ENCODE peak calls at places on chromosome 9, in eight cellular contexts. O is tibial nerve; F is AG04450; E is CD8-positive, alpha-beta T cell; S is A549; P is SJSA1; L is adipocyte; G is ovary. Z is an unnamed sample.

GRCh38 chr9:125963932-125964331 is 216.8 kb downstream of the PBX3 start:
- DNase-seq in F (no peak), P (no peak), E (no peak), G (no peak), S (no peak), O (no peak), L (no peak), Z (no peak)

GRCh38 chr9:70257991-70258691 is 637 bp upstream of the SMC5 start:
- DNase-seq in P (no peak), G (peak; percentile 51), L (peak; percentile 58), E (peak; percentile 11), F (peak; percentile 18), S (no peak), O (peak; percentile 22), Z (no peak)

GRCh38 chr9:69120380-69121154 is 53.5 kb upstream of the TJP2 start:
- DNase-seq in P (no peak), O (no peak), G (peak; percentile 39), F (no peak), L (no peak), S (peak; percentile 33), E (no peak), Z (no peak)

GRCh38 chr9:4590430-4591122 is 71.5 kb upstream of the PLPP6 start:
- DNase-seq in F (peak; percentile 13), E (no peak), G (no peak), P (peak; percentile 62), L (peak; percentile 26), S (no peak), O (no peak), Z (no peak)

GRCh38 chr9:91813261-91813795 is 136.7 kb downstream of the ROR2 start:
- DNase-seq in L (no peak), O (no peak), E (no peak), G (no peak), S (no peak), F (no peak), P (no peak), Z (no peak)

GRCh38 chr9:89468271-89468960 is 29.5 kb downstream of the SEMA4D start:
- DNase-seq in L (no peak), P (no peak), F (no peak), S (no peak), E (no peak), O (no peak), G (no peak), Z (no peak)

GRCh38 chr9:113153599-113153998 is 2.8 kb downstream of the SLC31A2 start:
- DNase-seq in F (no peak), G (no peak), S (no peak), L (no peak), O (no peak), E (no peak), P (no peak), Z (no peak)

GRCh38 chr9:133821606-133822438 is 83.7 kb upstream of the SARDH start:
- DNase-seq in F (no peak), O (no peak), E (no peak), P (no peak), G (no peak), L (no peak), S (no peak), Z (no peak)

GRCh38 chr9:135914921-135915320 is 7.6 kb upstream of the CAMSAP1 start:
- DNase-seq in F (peak; percentile 42), O (no peak), P (no peak), S (no peak), G (no peak), L (no peak), E (no peak), Z (no peak)

GRCh38 chr9:80664327-80665210 is 1024.8 kb downstream of the TLE1 start:
- DNase-seq in O (no peak), F (no peak), P (no peak), L (no peak), G (no peak), E (no peak), S (peak; percentile 6), Z (no peak)

GRCh38 chr9:129968690-129969485 is 74.1 kb downstream of the FNBP1 start:
- DNase-seq in G (peak; percentile 40), L (peak; percentile 84), F (peak; percentile 70), S (no peak), E (no peak), O (no peak), P (peak; percentile 69), Z (no peak)

GRCh38 chr9:81535542-81536241 is 153.7 kb downstream of the TLE1 start:
- DNase-seq in F (no peak), S (peak; percentile 85), E (no peak), O (no peak), G (no peak), P (peak; percentile 83), L (no peak), Z (no peak)

GRCh38 chr9:24582363-24583126 is 36.8 kb upstream of the IZUMO3 start:
- DNase-seq in S (no peak), E (no peak), F (no peak), G (no peak), L (no peak), P (no peak), O (no peak), Z (no peak)

GRCh38 chr9:31908158-31908890 is 476.1 kb upstream of the ACO1 start:
- DNase-seq in P (peak; percentile 5), O (no peak), E (no peak), S (no peak), G (no peak), L (no peak), F (no peak), Z (no peak)

GRCh38 chr9:36862206-36863145 is 171.6 kb downstream of the PAX5 start:
- DNase-seq in L (peak; percentile 57), O (no peak), F (no peak), S (peak; percentile 60), P (peak; percentile 18), E (no peak), G (peak; percentile 28), Z (no peak)

GRCh38 chr9:115133649-115134048 is 15.7 kb upstream of the TNC start:
- DNase-seq in P (no peak), O (no peak), F (peak; percentile 88), E (no peak), G (no peak), L (peak; percentile 34), S (no peak), Z (no peak)

GRCh38 chr9:120353501-120353900 is 226.5 kb downstream of the CDK5RAP2 start:
- DNase-seq in F (peak; percentile 10), L (peak; percentile 44), O (no peak), S (no peak), E (no peak), G (peak; percentile 25), P (peak; percentile 25), Z (no peak)

DNA sequence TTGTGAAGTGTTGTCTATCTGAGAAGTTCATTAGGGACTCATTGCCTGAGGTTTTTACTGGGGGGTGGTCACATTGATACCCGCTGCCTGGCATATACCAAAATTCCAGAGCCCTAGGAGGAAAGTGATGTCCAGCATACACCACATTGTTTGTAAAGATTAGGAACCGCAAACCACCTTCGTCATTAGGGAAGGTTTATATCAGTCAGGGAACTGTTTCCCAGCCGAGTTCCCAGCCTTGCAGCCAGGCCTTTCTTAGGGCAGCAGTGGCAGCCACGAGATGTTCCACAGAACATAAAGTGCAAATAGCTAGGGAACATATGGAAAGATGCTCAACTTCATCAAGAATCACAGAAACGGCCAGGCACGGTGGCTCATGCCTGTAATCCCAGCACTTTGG is 40.4 kb upstream of the NRARP start:
- DNase-seq in F (no peak), E (no peak), P (no peak), O (no peak), L (no peak), S (no peak), G (peak; percentile 8), Z (no peak)
- H3K9me3 ChIP-seq in F (peaks cover 13% of the 10 kb centered on the region), E (no peaks in the 10 kb centered on the region), P (peaks cover 4% of the 10 kb centered on the region), O (peaks cover 8% of the 10 kb centered on the region), L (peaks cover 11% of the 10 kb centered on the region), S (peaks cover 13% of the 10 kb centered on the region), G (no peaks in the 10 kb centered on the region), Z (no peaks in the 10 kb centered on the region)

GRCh38 chr9:118918180-118918579 is 451.1 kb downstream of the BRINP1 start:
- DNase-seq in L (no peak), S (no peak), O (no peak), P (no peak), E (no peak), G (no peak), F (no peak), Z (no peak)
- H3K9me3 ChIP-seq in L (no peaks in the 10 kb centered on the region), S (peaks cover 3% of the 10 kb centered on the region), O (no peaks in the 10 kb centered on the region), P (no peaks in the 10 kb centered on the region), E (no peaks in the 10 kb centered on the region), G (no peaks in the 10 kb centered on the region), F (peaks cover 15% of the 10 kb centered on the region), Z (peaks cover 2% of the 10 kb centered on the region)

DNA sequence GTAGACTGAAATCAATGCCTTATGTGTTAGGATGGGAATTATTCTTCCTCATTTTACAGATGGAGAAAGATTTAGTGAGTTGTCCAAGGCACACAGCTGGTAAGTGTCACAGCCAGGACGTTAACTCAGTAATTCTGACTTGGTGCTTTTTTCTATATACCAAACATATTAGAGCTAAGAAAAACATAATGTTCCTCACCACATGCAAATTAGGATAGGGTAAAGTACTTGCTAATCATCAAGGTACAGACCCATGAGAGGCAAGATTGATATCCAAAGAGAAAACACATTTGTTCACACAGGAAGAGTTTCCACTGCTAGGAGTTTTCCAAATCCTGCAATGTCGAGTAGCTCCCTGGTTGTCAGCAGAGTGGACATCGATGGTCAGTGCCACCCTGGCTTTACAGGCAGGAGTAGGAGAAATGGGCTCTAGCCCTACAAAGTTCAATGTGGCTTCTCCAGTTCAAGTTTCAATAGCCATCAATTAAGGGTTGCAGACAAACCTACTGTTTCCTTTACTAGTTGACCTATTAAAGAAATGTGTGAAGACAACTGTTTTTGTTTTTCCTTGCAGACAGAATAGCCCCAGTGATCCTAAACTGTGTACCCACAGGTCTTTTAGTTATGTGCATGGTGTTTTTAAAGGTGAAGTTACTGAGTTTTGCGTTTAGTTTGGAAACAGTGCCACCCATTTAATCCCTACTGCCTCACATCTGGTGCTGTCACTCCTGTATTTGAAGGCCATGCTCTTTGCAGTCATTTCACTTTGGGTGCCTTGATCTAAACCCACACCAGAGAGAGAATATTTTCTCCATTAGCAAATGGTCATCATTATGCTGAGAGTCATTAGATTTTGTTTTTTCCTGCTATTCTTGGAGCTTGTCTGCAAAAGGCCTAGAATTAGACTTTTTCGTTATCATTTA is 460.8 kb upstream of the SMARCA2 start:
- DNase-seq in O (no peak), G (no peak), P (no peak), L (no peak), S (no peak), E (no peak), F (no peak), Z (no peak)
- H3K9me3 ChIP-seq in O (no peaks in the 10 kb centered on the region), G (no peaks in the 10 kb centered on the region), P (no peaks in the 10 kb centered on the region), L (no peaks in the 10 kb centered on the region), S (no peaks in the 10 kb centered on the region), E (no peaks in the 10 kb centered on the region), F (peaks cover 19% of the 10 kb centered on the region), Z (no peaks in the 10 kb centered on the region)

DNA sequence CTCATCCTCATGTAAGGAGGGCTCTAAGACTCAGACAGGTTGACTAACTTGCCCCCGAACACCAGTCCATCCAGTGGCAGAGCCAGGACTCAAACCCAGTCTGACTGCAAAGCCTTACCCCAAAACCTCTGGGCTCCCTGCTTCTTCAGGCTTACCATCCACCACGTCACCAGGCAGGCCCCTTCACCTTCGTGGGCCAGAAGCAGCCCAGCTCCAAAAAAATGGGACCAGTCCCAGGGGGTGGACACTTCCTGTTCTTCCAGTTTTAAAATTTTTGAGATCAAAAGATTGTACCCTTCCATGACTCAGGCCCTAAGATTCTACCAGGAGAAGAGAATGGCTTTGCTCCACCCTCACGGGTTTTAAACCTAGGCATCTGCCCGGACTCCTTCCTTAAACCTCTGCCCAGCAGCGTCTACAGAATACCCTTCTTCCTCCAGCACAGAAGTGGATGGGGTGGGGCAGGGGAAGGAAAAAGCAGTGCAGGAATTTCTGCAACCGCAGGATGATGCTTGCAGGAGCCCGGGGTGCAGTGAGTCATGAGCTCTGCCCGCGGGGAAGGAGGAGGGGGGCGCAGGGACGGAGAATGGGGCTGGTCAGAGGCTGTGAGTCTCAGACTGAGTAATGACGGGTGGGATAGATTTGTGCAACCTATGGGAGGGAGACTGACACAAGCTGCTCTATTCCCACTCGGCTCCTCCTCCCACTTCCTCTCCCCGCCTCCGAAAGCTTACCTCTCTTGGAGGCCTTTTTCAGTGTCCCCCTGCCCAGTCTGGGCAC is 50.4 kb upstream of the STXBP1 start:
- DNase-seq in L (peak; percentile 99), G (peak; percentile 91), P (peak; percentile 99), O (peak; percentile 75), F (peak; percentile 95), E (no peak), S (peak; percentile 93), Z (no peak)
- H3K9me3 ChIP-seq in L (no peaks in the 10 kb centered on the region), G (no peaks in the 10 kb centered on the region), P (no peaks in the 10 kb centered on the region), O (no peaks in the 10 kb centered on the region), F (no peaks in the 10 kb centered on the region), E (no peaks in the 10 kb centered on the region), S (no peaks in the 10 kb centered on the region), Z (no peaks in the 10 kb centered on the region)